ENCODE peak calls at places on chromosome 16, in eight cellular contexts. One of them, this sample, is unnamed.

GRCh38 chr16:58414938-58415451 is 22.7 kb downstream of the GINS3 start:
- DNase-seq in HFFc6: no peak
- DNase-seq in uterus: no peak
- DNase-seq in thoracic aorta: no peak
- DNase-seq in CD8-positive, alpha-beta T cell: no peak
- DNase-seq in endothelial cell: no peak
- DNase-seq in mucosa of descending colon: no peak
- DNase-seq in GM13976: no peak
- DNase-seq in this sample: no peak

GRCh38 chr16:69366431-69366830 is 14.8 kb upstream of the TMED6 start:
- DNase-seq in CD8-positive, alpha-beta T cell: no peak
- DNase-seq in uterus: no peak
- DNase-seq in GM13976: no peak
- DNase-seq in HFFc6: no peak
- DNase-seq in thoracic aorta: no peak
- DNase-seq in mucosa of descending colon: no peak
- DNase-seq in endothelial cell: no peak
- DNase-seq in this sample: no peak

GRCh38 chr16:19776147-19776546 is 58.1 kb downstream of the IQCK start:
- DNase-seq in GM13976: no peak
- DNase-seq in mucosa of descending colon: no peak
- DNase-seq in thoracic aorta: no peak
- DNase-seq in CD8-positive, alpha-beta T cell: no peak
- DNase-seq in HFFc6: no peak
- DNase-seq in endothelial cell: no peak
- DNase-seq in uterus: no peak
- DNase-seq in this sample: no peak

GRCh38 chr16:15607700-15608396 is 35.1 kb downstream of the MARF1 start:
- DNase-seq in HFFc6: no peak
- DNase-seq in GM13976: no peak
- DNase-seq in endothelial cell: no peak
- DNase-seq in CD8-positive, alpha-beta T cell: no peak
- DNase-seq in uterus: no peak
- DNase-seq in mucosa of descending colon: no peak
- DNase-seq in thoracic aorta: no peak
- DNase-seq in this sample: no peak

GRCh38 chr16:68969338-68969737 is 126.0 kb downstream of the TANGO6 start:
- DNase-seq in uterus: no peak
- DNase-seq in HFFc6: no peak
- DNase-seq in mucosa of descending colon: no peak
- DNase-seq in CD8-positive, alpha-beta T cell: no peak
- DNase-seq in GM13976: no peak
- DNase-seq in endothelial cell: no peak
- DNase-seq in thoracic aorta: no peak
- DNase-seq in this sample: no peak

GRCh38 chr16:78122774-78123315 is 23.4 kb downstream of the WWOX start:
- DNase-seq in endothelial cell: no peak
- DNase-seq in GM13976: peak
- DNase-seq in mucosa of descending colon: no peak
- DNase-seq in thoracic aorta: no peak
- DNase-seq in uterus: no peak
- DNase-seq in HFFc6: peak
- DNase-seq in CD8-positive, alpha-beta T cell: no peak
- DNase-seq in this sample: no peak

GRCh38 chr16:17282247-17282646 is 188.5 kb downstream of the XYLT1 start:
- DNase-seq in thoracic aorta: no peak
- DNase-seq in endothelial cell: no peak
- DNase-seq in uterus: no peak
- DNase-seq in mucosa of descending colon: no peak
- DNase-seq in GM13976: peak
- DNase-seq in HFFc6: no peak
- DNase-seq in CD8-positive, alpha-beta T cell: no peak
- DNase-seq in this sample: no peak

GRCh38 chr16:75555707-75556512 is at the start of gene TMEM231:
- DNase-seq in GM13976: peak
- DNase-seq in thoracic aorta: peak
- DNase-seq in mucosa of descending colon: peak
- DNase-seq in endothelial cell: peak
- DNase-seq in HFFc6: peak
- DNase-seq in uterus: peak
- DNase-seq in CD8-positive, alpha-beta T cell: peak
- DNase-seq in this sample: peak

GRCh38 chr16:71626858-71627213 is 852 bp downstream of the MARVELD3 start:
- DNase-seq in mucosa of descending colon: peak
- DNase-seq in CD8-positive, alpha-beta T cell: no peak
- DNase-seq in GM13976: no peak
- DNase-seq in HFFc6: no peak
- DNase-seq in endothelial cell: no peak
- DNase-seq in uterus: no peak
- DNase-seq in thoracic aorta: no peak
- DNase-seq in this sample: peak

GRCh38 chr16:85313541-85314208 is 201.4 kb upstream of the CIBAR2 start:
- DNase-seq in GM13976: no peak
- DNase-seq in mucosa of descending colon: no peak
- DNase-seq in HFFc6: peak
- DNase-seq in uterus: no peak
- DNase-seq in thoracic aorta: no peak
- DNase-seq in CD8-positive, alpha-beta T cell: no peak
- DNase-seq in endothelial cell: no peak
- DNase-seq in this sample: no peak

GRCh38 chr16:23519282-23519681 is 9.0 kb upstream of the GGA2 start:
- DNase-seq in endothelial cell: no peak
- DNase-seq in CD8-positive, alpha-beta T cell: no peak
- DNase-seq in GM13976: no peak
- DNase-seq in uterus: no peak
- DNase-seq in HFFc6: no peak
- DNase-seq in mucosa of descending colon: no peak
- DNase-seq in thoracic aorta: no peak
- DNase-seq in this sample: no peak

GRCh38 chr16:31108035-31108793 is at the start of gene BCKDK:
- DNase-seq in CD8-positive, alpha-beta T cell: peak
- DNase-seq in GM13976: peak
- DNase-seq in endothelial cell: peak
- DNase-seq in thoracic aorta: no peak
- DNase-seq in mucosa of descending colon: peak
- DNase-seq in uterus: peak
- DNase-seq in HFFc6: peak
- DNase-seq in this sample: peak

GRCh38 chr16:14024300-14024699 is 46.8 kb upstream of the MRTFB start:
- DNase-seq in CD8-positive, alpha-beta T cell: no peak
- DNase-seq in GM13976: no peak
- DNase-seq in endothelial cell: no peak
- DNase-seq in thoracic aorta: no peak
- DNase-seq in uterus: no peak
- DNase-seq in HFFc6: no peak
- DNase-seq in mucosa of descending colon: no peak
- DNase-seq in this sample: no peak

GRCh38 chr16:57592591-57593003 is 35.8 kb upstream of the ADGRG1 start:
- DNase-seq in CD8-positive, alpha-beta T cell: peak
- DNase-seq in uterus: no peak
- DNase-seq in mucosa of descending colon: peak
- DNase-seq in endothelial cell: no peak
- DNase-seq in HFFc6: no peak
- DNase-seq in GM13976: no peak
- DNase-seq in thoracic aorta: no peak
- DNase-seq in this sample: no peak

DNA sequence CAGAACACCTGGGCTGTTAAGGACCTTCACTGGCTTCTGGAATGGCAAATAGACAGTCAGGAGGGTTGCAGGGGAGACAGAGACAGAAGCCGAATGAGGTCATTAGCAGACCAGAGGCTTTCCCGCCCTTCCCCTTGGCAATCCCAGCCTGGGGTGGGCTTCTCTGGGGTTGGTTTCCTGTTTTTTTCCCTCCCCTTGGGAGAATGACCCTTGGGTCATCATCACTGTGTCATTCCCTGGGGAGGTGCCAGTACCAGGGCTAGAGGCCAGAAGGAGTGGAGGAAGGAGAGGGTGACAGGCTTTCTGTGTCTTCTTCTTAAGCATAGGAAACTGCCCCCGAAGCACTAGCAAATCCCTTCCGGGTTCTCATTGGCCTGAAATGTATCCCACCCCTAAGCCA is 42.9 kb upstream of the IL21R start:
- DNase-seq in CD8-positive, alpha-beta T cell: no peak
- DNase-seq in HFFc6: no peak
- DNase-seq in uterus: no peak
- DNase-seq in thoracic aorta: no peak
- DNase-seq in GM13976: no peak
- DNase-seq in endothelial cell: no peak
- DNase-seq in mucosa of descending colon: no peak
- DNase-seq in this sample: no peak
- TF ChIP-seq CTCF in CD8-positive, alpha-beta T cell: no peak
- TF ChIP-seq CTCF in HFFc6: no peak
- TF ChIP-seq CTCF in uterus: no peak
- TF ChIP-seq CTCF in thoracic aorta: no peak
- TF ChIP-seq CTCF in GM13976: no peak
- TF ChIP-seq CTCF in endothelial cell: no peak
- TF ChIP-seq CTCF in mucosa of descending colon: no peak
- TF ChIP-seq CTCF in this sample: no peak

GRCh38 chr16:877242-878065 is 76.9 kb upstream of the GNG13 start:
- DNase-seq in thoracic aorta: no peak
- DNase-seq in mucosa of descending colon: no peak
- DNase-seq in uterus: no peak
- DNase-seq in HFFc6: no peak
- DNase-seq in endothelial cell: no peak
- DNase-seq in GM13976: no peak
- DNase-seq in CD8-positive, alpha-beta T cell: no peak
- DNase-seq in this sample: peak

GRCh38 chr16:878886-879285 is 78.4 kb upstream of the GNG13 start:
- DNase-seq in mucosa of descending colon: no peak
- DNase-seq in uterus: no peak
- DNase-seq in CD8-positive, alpha-beta T cell: no peak
- DNase-seq in GM13976: no peak
- DNase-seq in thoracic aorta: no peak
- DNase-seq in endothelial cell: no peak
- DNase-seq in HFFc6: no peak
- DNase-seq in this sample: no peak

GRCh38 chr16:876523-877241 is 76.1 kb upstream of the GNG13 start:
- DNase-seq in uterus: no peak
- DNase-seq in endothelial cell: no peak
- DNase-seq in mucosa of descending colon: no peak
- DNase-seq in HFFc6: no peak
- DNase-seq in thoracic aorta: no peak
- DNase-seq in CD8-positive, alpha-beta T cell: no peak
- DNase-seq in GM13976: no peak
- DNase-seq in this sample: no peak

GRCh38 chr16:879461-879861 is 78.9 kb upstream of the GNG13 start:
- DNase-seq in mucosa of descending colon: no peak
- DNase-seq in thoracic aorta: no peak
- DNase-seq in endothelial cell: no peak
- DNase-seq in CD8-positive, alpha-beta T cell: no peak
- DNase-seq in HFFc6: no peak
- DNase-seq in GM13976: no peak
- DNase-seq in uterus: no peak
- DNase-seq in this sample: no peak

GRCh38 chr16:878071-878784 is 77.7 kb upstream of the GNG13 start:
- DNase-seq in mucosa of descending colon: no peak
- DNase-seq in thoracic aorta: no peak
- DNase-seq in uterus: no peak
- DNase-seq in endothelial cell: peak
- DNase-seq in HFFc6: no peak
- DNase-seq in CD8-positive, alpha-beta T cell: no peak
- DNase-seq in GM13976: no peak
- DNase-seq in this sample: no peak
- TF ChIP-seq CTCF in mucosa of descending colon: no peak
- TF ChIP-seq CTCF in thoracic aorta: no peak
- TF ChIP-seq CTCF in uterus: no peak
- TF ChIP-seq CTCF in endothelial cell: no peak
- TF ChIP-seq CTCF in HFFc6: no peak
- TF ChIP-seq CTCF in CD8-positive, alpha-beta T cell: no peak
- TF ChIP-seq CTCF in GM13976: no peak
- TF ChIP-seq CTCF in this sample: no peak

DNA sequence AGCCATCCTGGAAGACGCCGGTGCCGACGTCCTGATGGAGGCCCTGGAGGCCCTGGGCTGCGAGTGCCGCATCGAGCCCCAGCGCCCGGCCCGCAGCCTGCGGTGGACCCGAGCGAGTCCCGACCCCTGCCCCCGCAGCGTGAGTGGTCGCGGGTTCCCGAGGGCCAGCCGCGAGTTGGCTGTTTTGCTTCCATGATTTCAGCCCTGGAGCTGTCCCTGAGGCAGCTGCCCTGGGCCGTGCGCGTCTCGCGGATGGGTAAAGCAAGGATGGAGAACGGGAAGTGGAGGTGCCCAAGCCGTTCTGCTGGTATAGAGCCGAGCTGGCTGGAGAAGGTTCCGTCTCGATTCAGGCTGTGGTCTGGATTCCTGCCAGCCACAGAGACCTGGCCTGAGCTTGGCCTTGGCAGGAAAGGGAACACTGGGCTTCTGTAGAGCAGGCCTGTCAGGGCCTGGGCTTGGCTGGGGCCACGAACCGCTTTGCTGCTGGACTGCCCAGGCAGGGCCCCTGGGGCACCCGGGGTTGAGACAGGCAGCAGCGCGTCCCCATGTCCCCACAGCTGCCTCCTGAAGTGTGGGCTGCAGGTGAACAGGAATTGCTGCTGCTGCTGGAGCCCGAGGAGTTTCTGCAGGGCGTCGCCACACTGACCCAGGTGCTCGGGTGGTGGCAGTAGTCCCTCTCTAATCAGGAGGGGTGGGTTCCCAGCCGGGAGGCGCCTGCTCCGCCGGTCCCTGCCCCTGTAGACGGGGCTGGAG is 945 bp upstream of the MRPS34 start:
- DNase-seq in HFFc6: peak
- DNase-seq in GM13976: no peak
- DNase-seq in uterus: no peak
- DNase-seq in thoracic aorta: no peak
- DNase-seq in CD8-positive, alpha-beta T cell: no peak
- DNase-seq in endothelial cell: no peak
- DNase-seq in mucosa of descending colon: no peak
- DNase-seq in this sample: no peak
- TF ChIP-seq CTCF in HFFc6: peak
- TF ChIP-seq CTCF in GM13976: no peak
- TF ChIP-seq CTCF in uterus: no peak
- TF ChIP-seq CTCF in thoracic aorta: no peak
- TF ChIP-seq CTCF in CD8-positive, alpha-beta T cell: no peak
- TF ChIP-seq CTCF in endothelial cell: no peak
- TF ChIP-seq CTCF in mucosa of descending colon: no peak
- TF ChIP-seq CTCF in this sample: no peak

DNA sequence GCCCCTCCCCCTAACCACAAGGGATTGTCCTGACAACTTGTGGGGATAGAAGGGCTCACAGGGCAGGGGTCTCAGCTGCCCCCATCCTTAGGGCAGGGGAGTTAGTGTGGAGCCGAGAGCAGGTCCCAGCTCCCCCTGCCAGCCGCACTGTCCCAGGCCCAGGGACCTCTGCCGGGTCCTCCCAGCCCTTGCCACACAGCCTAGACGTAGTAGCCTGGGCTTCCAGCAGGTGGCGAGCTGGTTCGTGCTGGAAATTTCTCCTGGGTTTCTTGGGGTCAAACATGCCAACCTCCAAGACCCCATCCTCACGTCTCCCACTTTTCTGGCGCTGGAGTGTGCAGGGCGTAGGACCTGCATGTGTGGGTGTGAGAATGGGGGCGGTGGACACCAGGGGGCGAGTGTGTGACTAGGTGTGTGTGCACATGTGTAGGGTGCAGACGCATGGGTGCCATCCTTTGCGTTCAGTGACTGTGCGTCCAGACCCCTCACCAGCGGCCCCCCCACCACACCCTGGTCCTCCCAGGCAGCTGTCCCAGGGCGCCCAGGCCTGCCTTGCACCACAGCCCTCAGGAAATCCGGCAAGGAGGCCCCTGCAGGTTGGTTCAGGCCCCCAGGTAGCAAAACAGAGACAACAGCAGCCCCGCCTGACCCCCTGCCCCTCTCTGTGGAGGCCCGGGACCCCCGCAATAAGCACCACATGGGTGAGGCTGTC is 29.5 kb downstream of the SBK1 start:
- DNase-seq in CD8-positive, alpha-beta T cell: no peak
- DNase-seq in mucosa of descending colon: peak
- DNase-seq in thoracic aorta: no peak
- DNase-seq in HFFc6: no peak
- DNase-seq in endothelial cell: peak
- DNase-seq in uterus: no peak
- DNase-seq in GM13976: peak
- DNase-seq in this sample: peak
- TF ChIP-seq CTCF in CD8-positive, alpha-beta T cell: peak
- TF ChIP-seq CTCF in mucosa of descending colon: peak
- TF ChIP-seq CTCF in thoracic aorta: peak
- TF ChIP-seq CTCF in HFFc6: peak
- TF ChIP-seq CTCF in endothelial cell: peak
- TF ChIP-seq CTCF in uterus: no peak
- TF ChIP-seq CTCF in GM13976: peak
- TF ChIP-seq CTCF in this sample: no peak